ENCODE peak calls at places on chromosome 13, in eight cellular contexts. Y, E, G, I, N, R, K and W are unnamed samples.

GRCh38 chr13:26482451-26483197 is 74.9 kb upstream of the WASF3 start:
- DNase-seq in Y (peak; percentile 63), E (peak; percentile 59), R (peak; percentile 74), G (peak; percentile 68), K (no peak), N (peak; percentile 46), I (peak; percentile 82), W (no peak)

GRCh38 chr13:91868351-91868750 is 469.9 kb downstream of the GPC5 start:
- DNase-seq in R (no peak), K (no peak), G (no peak), N (no peak), E (no peak), I (no peak), Y (no peak), W (no peak)

GRCh38 chr13:38735655-38736440 is 49.0 kb downstream of the FREM2 start:
- DNase-seq in I (no peak), Y (no peak), N (no peak), E (no peak), G (no peak), R (no peak), K (no peak), W (no peak)

GRCh38 chr13:49649244-49649962 is 21.1 kb downstream of the ARL11 start:
- DNase-seq in R (peak; percentile 68), K (no peak), I (no peak), G (peak; percentile 45), N (no peak), E (no peak), Y (no peak), W (no peak)

GRCh38 chr13:43815204-43815603 is 28.4 kb upstream of the ENOX1 start:
- DNase-seq in G (peak; percentile 44), Y (no peak), I (no peak), E (no peak), N (no peak), K (no peak), R (peak; percentile 88), W (no peak)

GRCh38 chr13:98033277-98034247 is 80.1 kb downstream of the IPO5 start:
- DNase-seq in Y (no peak), N (no peak), I (no peak), K (no peak), E (peak; percentile 9), R (peak; percentile 44), G (peak; percentile 48), W (no peak)

GRCh38 chr13:99066219-99066618 is 88.4 kb upstream of the DOCK9 start:
- DNase-seq in K (no peak), R (no peak), I (no peak), E (no peak), Y (no peak), N (no peak), G (no peak), W (no peak)

GRCh38 chr13:43884221-43884620 is 4.5 kb downstream of the LACC1 start:
- DNase-seq in G (peak; percentile 26), R (no peak), I (no peak), K (no peak), E (no peak), N (no peak), Y (no peak), W (no peak)

GRCh38 chr13:88739192-88739591 is 1068.0 kb downstream of the SLITRK5 start:
- DNase-seq in R (no peak), Y (no peak), K (no peak), G (no peak), I (no peak), N (no peak), E (no peak), W (no peak)

GRCh38 chr13:70178346-70178745 is 70.1 kb upstream of the KLHL1 start:
- DNase-seq in K (no peak), Y (no peak), E (no peak), I (no peak), N (no peak), R (no peak), G (no peak), W (no peak)

GRCh38 chr13:21567714-21568113 is 36.3 kb downstream of the MICU2 start:
- DNase-seq in K (no peak), E (no peak), N (no peak), G (no peak), I (no peak), R (peak; percentile 20), Y (no peak), W (no peak)

GRCh38 chr13:23020246-23020843 is 160.4 kb upstream of the SGCG start:
- DNase-seq in Y (no peak), K (no peak), I (peak; percentile 44), R (peak; percentile 57), G (peak; percentile 61), E (peak; percentile 12), N (peak; percentile 16), W (no peak)

GRCh38 chr13:40981949-40982348 is 37.2 kb downstream of the ELF1 start:
- DNase-seq in G (no peak), Y (no peak), I (no peak), R (no peak), E (no peak), K (no peak), N (no peak), W (no peak)

GRCh38 chr13:99657848-99658265 is 156.6 kb downstream of the TM9SF2 start:
- DNase-seq in E (peak; percentile 30), R (no peak), K (no peak), N (peak; percentile 34), G (peak; percentile 32), Y (no peak), I (no peak), W (no peak)

GRCh38 chr13:62512194-62513141 is 1096.8 kb upstream of the PCDH20 start:
- DNase-seq in E (peak; percentile 13), R (peak; percentile 32), N (no peak), G (peak; percentile 61), Y (no peak), K (no peak), I (peak; percentile 40), W (no peak)
- TF ChIP-seq CTCF in E (no peak), R (peak; percentile 54), N (peak; percentile 70), G (peak; percentile 62), Y (no peak), K (peak; percentile 12), I (peak; percentile 56), W (peak; percentile 29)

DNA sequence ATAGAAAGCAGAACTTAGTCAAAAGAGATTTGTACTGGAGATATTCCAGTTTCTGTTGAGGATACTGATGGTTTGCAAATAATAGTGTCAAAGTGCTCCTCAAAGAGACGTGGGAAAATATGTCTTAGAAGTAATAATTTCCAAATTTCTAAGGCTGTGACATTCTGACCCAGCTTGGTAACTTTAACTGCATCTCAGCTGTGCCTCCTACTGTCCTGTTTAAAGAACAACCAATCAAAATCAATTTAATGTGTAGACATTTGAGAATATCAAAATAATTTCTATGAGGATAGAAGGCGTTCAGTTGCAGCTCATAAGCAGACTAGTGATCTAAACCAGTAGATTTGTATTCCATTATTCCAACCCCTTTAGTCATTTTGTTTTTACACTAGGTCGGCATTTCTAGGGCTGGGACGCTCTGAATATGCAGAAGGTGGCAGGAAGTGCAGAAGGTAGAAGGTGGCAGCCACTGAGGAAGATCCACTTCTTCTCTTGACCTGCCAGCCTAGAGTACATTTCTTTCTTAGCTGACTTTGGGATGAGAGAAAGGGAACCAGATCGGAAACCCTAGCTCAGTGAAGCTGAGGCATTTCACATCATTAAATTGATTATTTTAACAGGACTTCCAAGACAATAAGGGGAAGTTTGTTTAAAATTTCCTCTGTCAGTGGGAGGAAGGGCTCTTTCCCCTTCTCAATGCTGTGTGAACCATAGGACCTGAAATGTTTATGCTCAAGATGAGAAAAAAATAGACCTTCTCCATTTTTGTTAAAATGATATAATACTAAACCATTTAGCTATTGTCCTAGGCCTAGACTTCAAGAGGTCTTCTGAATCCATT is 67.5 kb downstream of the COL4A1 start:
- DNase-seq in R (no peak), N (no peak), E (no peak), Y (no peak), I (no peak), K (no peak), G (no peak), W (no peak)
- TF ChIP-seq CTCF in R (peak; percentile 10), N (no peak), E (no peak), Y (no peak), I (no peak), K (no peak), G (no peak), W (no peak)

GRCh38 chr13:24539500-24540165 is 27.1 kb upstream of the PARP4 start:
- DNase-seq in I (no peak), G (no peak), Y (no peak), R (no peak), N (no peak), K (no peak), E (no peak), W (no peak)

GRCh38 chr13:24540236-24541126 is 27.9 kb upstream of the PARP4 start:
- DNase-seq in G (peak; percentile 4), E (peak; percentile 11), Y (no peak), R (no peak), I (no peak), N (no peak), K (peak; percentile 69), W (no peak)

DNA sequence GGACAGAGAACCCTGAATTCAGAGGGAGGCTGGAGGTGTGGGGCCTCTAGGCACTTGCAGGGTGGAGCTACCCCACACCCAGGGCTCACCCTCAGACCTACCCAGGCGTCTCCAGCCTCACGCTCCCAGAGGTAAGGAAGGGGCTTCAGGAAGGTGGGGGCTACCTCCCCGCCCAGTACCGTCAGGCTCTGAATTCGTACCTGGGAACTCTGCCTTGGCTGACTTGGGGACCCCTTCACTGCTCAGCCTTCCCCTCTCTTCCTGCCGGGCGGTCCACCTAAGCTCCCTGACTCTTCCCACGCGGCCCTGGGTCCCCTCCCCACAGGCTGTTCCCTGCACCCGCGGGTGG is 28.5 kb upstream of the PARP4 start:
- DNase-seq in Y (no peak), G (no peak), I (no peak), R (no peak), E (no peak), N (no peak), K (no peak), W (no peak)
- TF ChIP-seq CTCF in Y (no peak), G (no peak), I (no peak), R (no peak), E (no peak), N (no peak), K (no peak), W (peak; percentile 18)

GRCh38 chr13:79659161-79659560 is 178.2 kb downstream of the NDFIP2 start:
- DNase-seq in G (peak; percentile 84), E (no peak), K (no peak), I (peak; percentile 58), Y (no peak), R (no peak), N (no peak), W (no peak)

GRCh38 chr13:79662882-79663281 is 181.9 kb downstream of the NDFIP2 start:
- DNase-seq in N (no peak), E (no peak), Y (no peak), I (no peak), R (no peak), G (peak; percentile 61), K (no peak), W (no peak)

GRCh38 chr13:79658333-79658975 is 177.5 kb downstream of the NDFIP2 start:
- DNase-seq in K (no peak), G (peak; percentile 67), N (no peak), E (no peak), Y (no peak), R (no peak), I (no peak), W (no peak)

GRCh38 chr13:79663420-79663819 is 182.5 kb downstream of the NDFIP2 start:
- DNase-seq in K (no peak), E (no peak), I (no peak), R (no peak), N (no peak), Y (no peak), G (peak; percentile 28), W (no peak)

DNA sequence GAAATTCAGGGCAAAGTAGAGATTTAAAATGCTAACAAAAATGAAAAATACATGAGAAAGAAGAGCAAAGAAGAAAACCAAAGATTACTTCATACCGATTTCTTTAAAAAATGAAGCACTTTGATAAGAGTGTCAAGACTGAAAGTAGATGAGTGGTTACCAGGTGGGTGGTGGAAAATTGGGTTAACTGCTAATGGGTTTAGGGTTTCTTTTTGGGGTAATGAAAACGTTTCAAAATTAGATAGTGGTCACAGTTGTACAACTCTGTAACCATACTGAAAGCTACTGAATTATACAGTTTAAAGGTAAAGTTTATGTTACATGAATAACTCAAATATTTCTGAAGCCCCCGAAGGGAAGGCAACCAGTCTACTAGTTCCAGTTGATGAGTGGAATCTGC is 179.4 kb downstream of the NDFIP2 start:
- DNase-seq in Y (no peak), N (no peak), R (no peak), K (no peak), I (no peak), E (no peak), G (no peak), W (no peak)
- TF ChIP-seq CTCF in Y (no peak), N (no peak), R (no peak), K (no peak), I (no peak), E (no peak), G (no peak), W (no peak)